ENCODE peak calls at places on chromosomes 1 and 21, in seven cellular contexts. One of them, this sample, is unnamed.

GRCh38 chr1:58791106-58791505 is 7.3 kb upstream of the JUN start:
- DNase-seq in tibial artery: no peak
- DNase-seq in aorta: no peak
- DNase-seq in breast epithelium: no peak
- DNase-seq in PC-3: no peak
- DNase-seq in CD8-positive, alpha-beta T cell: no peak
- DNase-seq in right cardiac atrium: no peak
- DNase-seq in this sample: no peak

GRCh38 chr1:46110521-46110920 is 21.9 kb downstream of the PIK3R3 start:
- DNase-seq in tibial artery: no peak
- DNase-seq in aorta: no peak
- DNase-seq in breast epithelium: no peak
- DNase-seq in PC-3: no peak
- DNase-seq in CD8-positive, alpha-beta T cell: no peak
- DNase-seq in right cardiac atrium: no peak
- DNase-seq in this sample: no peak

GRCh38 chr1:36386262-36387140 is 777 bp upstream of the STK40 start:
- DNase-seq in tibial artery: peak; percentile 99
- DNase-seq in aorta: peak; percentile 95
- DNase-seq in breast epithelium: peak; percentile 97
- DNase-seq in PC-3: peak; percentile 99
- DNase-seq in CD8-positive, alpha-beta T cell: peak; percentile 88
- DNase-seq in right cardiac atrium: peak; percentile 95
- DNase-seq in this sample: peak; percentile 98

GRCh38 chr1:28259935-28260802 is 851 bp downstream of the SESN2 start:
- DNase-seq in tibial artery: peak; percentile 90
- DNase-seq in aorta: peak; percentile 92
- DNase-seq in breast epithelium: peak; percentile 73
- DNase-seq in PC-3: peak; percentile 63
- DNase-seq in CD8-positive, alpha-beta T cell: no peak
- DNase-seq in right cardiac atrium: peak; percentile 94
- DNase-seq in this sample: peak; percentile 50

GRCh38 chr21:35198004-35198403 is 148.9 kb upstream of the RUNX1 start:
- DNase-seq in tibial artery: no peak
- DNase-seq in aorta: no peak
- DNase-seq in breast epithelium: no peak
- DNase-seq in PC-3: peak; percentile 99
- DNase-seq in CD8-positive, alpha-beta T cell: no peak
- DNase-seq in right cardiac atrium: no peak
- DNase-seq in this sample: peak; percentile 48

GRCh38 chr1:24551910-24552571 is 3.8 kb upstream of the NCMAP start:
- DNase-seq in tibial artery: no peak
- DNase-seq in aorta: no peak
- DNase-seq in breast epithelium: no peak
- DNase-seq in PC-3: no peak
- DNase-seq in CD8-positive, alpha-beta T cell: no peak
- DNase-seq in right cardiac atrium: no peak
- DNase-seq in this sample: no peak

GRCh38 chr1:25816112-25816718 is 3.5 kb upstream of the MTFR1L start:
- DNase-seq in tibial artery: no peak
- DNase-seq in aorta: no peak
- DNase-seq in breast epithelium: no peak
- DNase-seq in PC-3: no peak
- DNase-seq in CD8-positive, alpha-beta T cell: no peak
- DNase-seq in right cardiac atrium: no peak
- DNase-seq in this sample: no peak

GRCh38 chr1:236800002-236800620 is 5.0 kb downstream of the MTR start:
- DNase-seq in tibial artery: no peak
- DNase-seq in aorta: no peak
- DNase-seq in breast epithelium: no peak
- DNase-seq in PC-3: no peak
- DNase-seq in CD8-positive, alpha-beta T cell: no peak
- DNase-seq in right cardiac atrium: no peak
- DNase-seq in this sample: no peak

GRCh38 chr1:77762072-77762476 is 2.4 kb upstream of the USP33 start:
- DNase-seq in tibial artery: no peak
- DNase-seq in aorta: no peak
- DNase-seq in breast epithelium: no peak
- DNase-seq in PC-3: peak; percentile 93
- DNase-seq in CD8-positive, alpha-beta T cell: no peak
- DNase-seq in right cardiac atrium: no peak
- DNase-seq in this sample: peak; percentile 15

GRCh38 chr1:9714257-9714718 is 62.8 kb downstream of the PIK3CD start:
- DNase-seq in tibial artery: no peak
- DNase-seq in aorta: no peak
- DNase-seq in breast epithelium: no peak
- DNase-seq in PC-3: no peak
- DNase-seq in CD8-positive, alpha-beta T cell: peak; percentile 55
- DNase-seq in right cardiac atrium: no peak
- DNase-seq in this sample: no peak

GRCh38 chr1:178273707-178274410 is 180.0 kb downstream of the RASAL2 start:
- DNase-seq in tibial artery: no peak
- DNase-seq in aorta: no peak
- DNase-seq in breast epithelium: no peak
- DNase-seq in PC-3: peak; percentile 4
- DNase-seq in CD8-positive, alpha-beta T cell: no peak
- DNase-seq in right cardiac atrium: no peak
- DNase-seq in this sample: no peak

GRCh38 chr1:9687876-9688582 is 36.5 kb downstream of the PIK3CD start:
- DNase-seq in tibial artery: no peak
- DNase-seq in aorta: peak; percentile 84
- DNase-seq in breast epithelium: no peak
- DNase-seq in PC-3: peak; percentile 32
- DNase-seq in CD8-positive, alpha-beta T cell: no peak
- DNase-seq in right cardiac atrium: peak; percentile 66
- DNase-seq in this sample: no peak

GRCh38 chr21:46037338-46038325 is 56.1 kb downstream of the COL6A1 start:
- DNase-seq in tibial artery: no peak
- DNase-seq in aorta: no peak
- DNase-seq in breast epithelium: no peak
- DNase-seq in PC-3: no peak
- DNase-seq in CD8-positive, alpha-beta T cell: no peak
- DNase-seq in right cardiac atrium: peak; percentile 46
- DNase-seq in this sample: no peak

GRCh38 chr1:198156745-198157240 is at the start of gene NEK7:
- DNase-seq in tibial artery: peak; percentile 93
- DNase-seq in aorta: peak; percentile 93
- DNase-seq in breast epithelium: peak; percentile 73
- DNase-seq in PC-3: peak; percentile 80
- DNase-seq in CD8-positive, alpha-beta T cell: peak; percentile 59
- DNase-seq in right cardiac atrium: peak; percentile 95
- DNase-seq in this sample: peak; percentile 68

GRCh38 chr21:16579538-16579937 is 849.8 kb downstream of the USP25 start:
- DNase-seq in tibial artery: no peak
- DNase-seq in aorta: no peak
- DNase-seq in breast epithelium: no peak
- DNase-seq in PC-3: no peak
- DNase-seq in CD8-positive, alpha-beta T cell: no peak
- DNase-seq in right cardiac atrium: no peak
- DNase-seq in this sample: no peak

GRCh38 chr1:183840140-183840539 is 35.2 kb downstream of the RGL1 start:
- DNase-seq in tibial artery: no peak
- DNase-seq in aorta: no peak
- DNase-seq in breast epithelium: no peak
- DNase-seq in PC-3: peak; percentile 53
- DNase-seq in CD8-positive, alpha-beta T cell: no peak
- DNase-seq in right cardiac atrium: no peak
- DNase-seq in this sample: no peak

GRCh38 chr1:25621876-25622275 is 5.3 kb downstream of the MAN1C1 start:
- DNase-seq in tibial artery: no peak
- DNase-seq in aorta: no peak
- DNase-seq in breast epithelium: no peak
- DNase-seq in PC-3: no peak
- DNase-seq in CD8-positive, alpha-beta T cell: no peak
- DNase-seq in right cardiac atrium: no peak
- DNase-seq in this sample: no peak

GRCh38 chr1:108643492-108644333 is 17.2 kb downstream of the HENMT1 start:
- DNase-seq in tibial artery: no peak
- DNase-seq in aorta: no peak
- DNase-seq in breast epithelium: peak; percentile 54
- DNase-seq in PC-3: peak; percentile 75
- DNase-seq in CD8-positive, alpha-beta T cell: peak; percentile 66
- DNase-seq in right cardiac atrium: peak; percentile 50
- DNase-seq in this sample: peak; percentile 23

GRCh38 chr1:74531807-74532206 is 19.4 kb upstream of the LRRC53 start:
- DNase-seq in tibial artery: no peak
- DNase-seq in aorta: no peak
- DNase-seq in breast epithelium: no peak
- DNase-seq in PC-3: no peak
- DNase-seq in CD8-positive, alpha-beta T cell: no peak
- DNase-seq in right cardiac atrium: no peak
- DNase-seq in this sample: no peak

GRCh38 chr1:183304466-183305122 is 113.6 kb downstream of the NMNAT2 start:
- DNase-seq in tibial artery: no peak
- DNase-seq in aorta: no peak
- DNase-seq in breast epithelium: no peak
- DNase-seq in PC-3: peak; percentile 26
- DNase-seq in CD8-positive, alpha-beta T cell: no peak
- DNase-seq in right cardiac atrium: no peak
- DNase-seq in this sample: no peak

GRCh38 chr1:40161888-40162397 is 756 bp downstream of the RLF start:
- DNase-seq in tibial artery: no peak
- DNase-seq in aorta: no peak
- DNase-seq in breast epithelium: no peak
- DNase-seq in PC-3: no peak
- DNase-seq in CD8-positive, alpha-beta T cell: no peak
- DNase-seq in right cardiac atrium: no peak
- DNase-seq in this sample: no peak

GRCh38 chr1:70411360-70411844 is 334 bp downstream of the CTH start:
- DNase-seq in tibial artery: no peak
- DNase-seq in aorta: peak; percentile 80
- DNase-seq in breast epithelium: no peak
- DNase-seq in PC-3: peak; percentile 34
- DNase-seq in CD8-positive, alpha-beta T cell: no peak
- DNase-seq in right cardiac atrium: no peak
- DNase-seq in this sample: no peak

GRCh38 chr1:156815851-156816536 is 654 bp downstream of the SH2D2A start:
- DNase-seq in tibial artery: peak; percentile 57
- DNase-seq in aorta: no peak
- DNase-seq in breast epithelium: no peak
- DNase-seq in PC-3: peak; percentile 52
- DNase-seq in CD8-positive, alpha-beta T cell: no peak
- DNase-seq in right cardiac atrium: peak; percentile 53
- DNase-seq in this sample: no peak
- H3K27ac ChIP-seq in tibial artery: no peak overlapping the region
- H3K27ac ChIP-seq in aorta: no peak overlapping the region
- H3K27ac ChIP-seq in breast epithelium: peak overlapping the region; percentile 88
- H3K27ac ChIP-seq in PC-3: peak overlapping the region; percentile 83
- H3K27ac ChIP-seq in CD8-positive, alpha-beta T cell: peak overlapping the region; percentile 91
- H3K27ac ChIP-seq in right cardiac atrium: peak overlapping the region; percentile 57
- H3K27ac ChIP-seq in this sample: no peak overlapping the region

DNA sequence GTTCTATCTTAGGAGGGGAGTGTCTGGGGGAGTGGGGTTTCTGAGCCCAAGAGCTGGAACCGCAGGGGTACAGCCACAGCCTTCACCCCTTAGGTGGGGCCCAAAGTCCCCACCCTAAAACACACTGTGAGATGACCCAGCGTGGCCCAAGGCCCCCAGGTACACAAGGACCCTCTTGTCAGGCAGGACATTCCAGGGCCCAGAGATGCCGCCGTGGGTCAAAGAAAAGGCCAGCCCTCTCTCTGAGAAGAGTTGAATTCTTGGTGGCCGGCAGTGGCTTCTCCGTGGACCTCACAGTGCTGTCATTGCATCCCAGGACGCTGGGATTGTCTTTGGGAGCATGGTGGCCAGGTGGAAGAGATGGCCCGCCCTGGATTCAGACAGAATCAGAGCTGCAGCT is 176.3 kb upstream of the C1orf174 start:
- DNase-seq in tibial artery: peak; percentile 45
- DNase-seq in aorta: peak; percentile 55
- DNase-seq in breast epithelium: no peak
- DNase-seq in PC-3: no peak
- DNase-seq in CD8-positive, alpha-beta T cell: no peak
- DNase-seq in right cardiac atrium: no peak
- DNase-seq in this sample: no peak
- H3K9me3 ChIP-seq in tibial artery: no peaks in the 10 kb centered on the region
- H3K9me3 ChIP-seq in aorta: peaks cover 1% of the 10 kb centered on the region
- H3K9me3 ChIP-seq in breast epithelium: no peaks in the 10 kb centered on the region
- H3K9me3 ChIP-seq in PC-3: peaks cover 8% of the 10 kb centered on the region
- H3K9me3 ChIP-seq in CD8-positive, alpha-beta T cell: no peaks in the 10 kb centered on the region
- H3K9me3 ChIP-seq in right cardiac atrium: no peaks in the 10 kb centered on the region
- H3K9me3 ChIP-seq in this sample: no peaks in the 10 kb centered on the region

DNA sequence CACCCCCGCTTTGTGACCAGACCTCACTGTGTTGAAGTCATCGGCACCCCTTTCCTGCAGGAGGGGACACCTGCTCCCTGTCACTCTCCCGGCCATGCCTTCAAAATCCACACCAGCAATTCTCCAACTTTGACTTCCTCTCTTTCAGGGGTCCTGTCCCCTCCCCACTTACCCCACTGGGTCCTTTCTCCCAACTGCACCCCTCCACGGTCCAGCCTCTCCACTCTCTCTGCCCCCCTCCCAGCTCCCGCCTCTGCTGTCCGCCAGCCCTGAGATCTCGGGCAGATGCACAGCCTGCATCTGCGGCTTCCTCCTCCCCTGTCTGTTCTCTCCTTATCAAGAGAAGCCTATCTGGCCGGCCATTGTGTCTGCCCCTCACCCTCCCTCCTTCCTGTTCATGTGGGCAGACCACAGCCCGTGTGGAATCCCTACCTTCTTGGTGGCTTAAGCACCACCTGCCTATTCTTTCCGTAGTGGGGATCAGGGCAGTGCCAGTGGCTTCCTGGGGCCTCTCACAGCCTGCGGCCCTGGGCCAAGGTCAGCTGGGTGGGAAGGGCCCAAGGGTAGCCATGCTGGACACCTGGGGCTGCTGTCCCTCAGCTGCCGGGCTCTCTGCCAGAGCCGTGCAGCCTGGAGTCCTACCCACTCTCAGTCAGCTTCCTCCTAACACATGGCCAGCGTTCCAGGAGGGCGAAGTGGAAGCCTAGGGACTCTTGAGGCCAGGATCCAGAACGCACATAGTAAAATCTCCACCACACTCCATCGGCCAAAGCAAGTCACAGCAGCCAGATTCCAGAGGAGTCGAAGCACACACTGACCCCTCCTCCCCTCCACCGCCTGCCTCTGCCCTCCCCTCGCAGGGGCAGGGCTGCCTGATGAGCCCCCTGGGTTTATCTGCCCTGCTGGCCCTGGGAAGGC is 5.1 kb upstream of the HES4 start:
- DNase-seq in tibial artery: no peak
- DNase-seq in aorta: no peak
- DNase-seq in breast epithelium: no peak
- DNase-seq in PC-3: no peak
- DNase-seq in CD8-positive, alpha-beta T cell: no peak
- DNase-seq in right cardiac atrium: peak; percentile 78
- DNase-seq in this sample: no peak
- H3K27ac ChIP-seq in tibial artery: no peak overlapping the region
- H3K27ac ChIP-seq in aorta: no peak overlapping the region
- H3K27ac ChIP-seq in breast epithelium: peak overlapping the region; percentile 1
- H3K27ac ChIP-seq in PC-3: no peak overlapping the region
- H3K27ac ChIP-seq in CD8-positive, alpha-beta T cell: no peak overlapping the region
- H3K27ac ChIP-seq in right cardiac atrium: no peak overlapping the region
- H3K27ac ChIP-seq in this sample: no peak overlapping the region

GRCh38 chr1:42239555-42239954 is 75.0 kb upstream of the GUCA2A start:
- DNase-seq in tibial artery: no peak
- DNase-seq in aorta: no peak
- DNase-seq in breast epithelium: no peak
- DNase-seq in PC-3: no peak
- DNase-seq in CD8-positive, alpha-beta T cell: no peak
- DNase-seq in right cardiac atrium: no peak
- DNase-seq in this sample: no peak

GRCh38 chr1:42240964-42241755 is 76.6 kb upstream of the GUCA2A start:
- DNase-seq in tibial artery: no peak
- DNase-seq in aorta: no peak
- DNase-seq in breast epithelium: no peak
- DNase-seq in PC-3: no peak
- DNase-seq in CD8-positive, alpha-beta T cell: no peak
- DNase-seq in right cardiac atrium: peak; percentile 13
- DNase-seq in this sample: no peak

GRCh38 chr1:42239041-42239440 is 74.5 kb upstream of the GUCA2A start:
- DNase-seq in tibial artery: no peak
- DNase-seq in aorta: no peak
- DNase-seq in breast epithelium: no peak
- DNase-seq in PC-3: no peak
- DNase-seq in CD8-positive, alpha-beta T cell: no peak
- DNase-seq in right cardiac atrium: no peak
- DNase-seq in this sample: no peak
- H3K9me3 ChIP-seq in tibial artery: peaks cover 17% of the 10 kb centered on the region
- H3K9me3 ChIP-seq in aorta: no peaks in the 10 kb centered on the region
- H3K9me3 ChIP-seq in breast epithelium: peaks cover 7% of the 10 kb centered on the region
- H3K9me3 ChIP-seq in PC-3: no peaks in the 10 kb centered on the region
- H3K9me3 ChIP-seq in CD8-positive, alpha-beta T cell: no peaks in the 10 kb centered on the region
- H3K9me3 ChIP-seq in right cardiac atrium: no peaks in the 10 kb centered on the region
- H3K9me3 ChIP-seq in this sample: peaks cover 6% of the 10 kb centered on the region

This sample was measured in PC-9.